ENCODE peak calls at places on chromosomes 12 and 14, in seven cellular contexts. W is SK-N-SH, D is H1, X is HCT116, B is GM12878, V is K562, K is HepG2. L is an unnamed sample.

GRCh38 chr12:45327823-45328383 is 112.0 kb downstream of the ANO6 start:
- DNase-seq in K (no peak), X (no peak), B (no peak), D (no peak), V (no peak), W (no peak), L (no peak)

GRCh38 chr12:30930238-30931010 is 3.9 kb downstream of the TSPAN11 start:
- DNase-seq in B (no peak), K (no peak), W (no peak), V (no peak), X (no peak), D (no peak), L (no peak)

GRCh38 chr12:130044991-130045621 is 117.2 kb upstream of the FZD10 start:
- DNase-seq in D (peak; percentile 66), X (no peak), K (peak; percentile 75), W (no peak), B (no peak), V (no peak), L (no peak)

GRCh38 chr14:78202976-78203375 is 32.8 kb downstream of the NRXN3 start:
- DNase-seq in X (no peak), D (no peak), B (no peak), V (no peak), K (no peak), W (peak; percentile 17), L (no peak)

GRCh38 chr12:119412811-119413794 is 78.6 kb downstream of the CCDC60 start:
- DNase-seq in K (peak; percentile 43), X (peak; percentile 56), D (peak; percentile 91), W (peak; percentile 70), B (no peak), V (peak; percentile 73), L (peak; percentile 59)

GRCh38 chr14:69501362-69501964 is 16.9 kb downstream of the PLEKHD1 start:
- DNase-seq in W (peak; percentile 57), D (no peak), K (no peak), X (no peak), B (no peak), V (no peak), L (no peak)

GRCh38 chr12:91381309-91381804 is 198.7 kb upstream of the DCN start:
- DNase-seq in V (no peak), K (no peak), B (peak; percentile 20), W (peak; percentile 63), D (peak; percentile 66), X (no peak), L (peak; percentile 44)

GRCh38 chr14:55373784-55374725 is 37.6 kb downstream of the ATG14 start:
- DNase-seq in X (peak; percentile 40), W (no peak), B (peak; percentile 20), D (no peak), V (no peak), K (no peak), L (no peak)

GRCh38 chr12:53941187-53941586 is 2.6 kb downstream of the HOXC13 start:
- DNase-seq in V (no peak), W (no peak), X (no peak), B (no peak), D (peak; percentile 19), K (no peak), L (no peak)

GRCh38 chr14:24514209-24514608 is 6.1 kb upstream of the CMA1 start:
- DNase-seq in X (no peak), K (no peak), B (no peak), D (no peak), W (no peak), V (no peak), L (no peak)

GRCh38 chr12:12779529-12779928 is 5.9 kb upstream of the APOLD1 start:
- DNase-seq in V (no peak), B (no peak), X (no peak), K (peak; percentile 59), D (no peak), W (no peak), L (no peak)

GRCh38 chr12:11633968-11634367 is 15.5 kb upstream of the ETV6 start:
- DNase-seq in B (no peak), X (no peak), V (no peak), K (peak; percentile 59), W (no peak), D (peak; percentile 11), L (no peak)
- TF ChIP-seq JUND in B (no peak), X (no peak), V (no peak), K (no peak), W (peak; percentile 61), D (no peak), L (no peak)

GRCh38 chr12:75943730-75944096 is 87.9 kb downstream of the PHLDA1 start:
- DNase-seq in K (peak; percentile 74), X (no peak), D (no peak), B (no peak), V (no peak), W (no peak), L (peak; percentile 34)
- TF ChIP-seq JUND in K (no peak), X (no peak), D (no peak), B (no peak), V (no peak), W (no peak), L (no peak)

DNA sequence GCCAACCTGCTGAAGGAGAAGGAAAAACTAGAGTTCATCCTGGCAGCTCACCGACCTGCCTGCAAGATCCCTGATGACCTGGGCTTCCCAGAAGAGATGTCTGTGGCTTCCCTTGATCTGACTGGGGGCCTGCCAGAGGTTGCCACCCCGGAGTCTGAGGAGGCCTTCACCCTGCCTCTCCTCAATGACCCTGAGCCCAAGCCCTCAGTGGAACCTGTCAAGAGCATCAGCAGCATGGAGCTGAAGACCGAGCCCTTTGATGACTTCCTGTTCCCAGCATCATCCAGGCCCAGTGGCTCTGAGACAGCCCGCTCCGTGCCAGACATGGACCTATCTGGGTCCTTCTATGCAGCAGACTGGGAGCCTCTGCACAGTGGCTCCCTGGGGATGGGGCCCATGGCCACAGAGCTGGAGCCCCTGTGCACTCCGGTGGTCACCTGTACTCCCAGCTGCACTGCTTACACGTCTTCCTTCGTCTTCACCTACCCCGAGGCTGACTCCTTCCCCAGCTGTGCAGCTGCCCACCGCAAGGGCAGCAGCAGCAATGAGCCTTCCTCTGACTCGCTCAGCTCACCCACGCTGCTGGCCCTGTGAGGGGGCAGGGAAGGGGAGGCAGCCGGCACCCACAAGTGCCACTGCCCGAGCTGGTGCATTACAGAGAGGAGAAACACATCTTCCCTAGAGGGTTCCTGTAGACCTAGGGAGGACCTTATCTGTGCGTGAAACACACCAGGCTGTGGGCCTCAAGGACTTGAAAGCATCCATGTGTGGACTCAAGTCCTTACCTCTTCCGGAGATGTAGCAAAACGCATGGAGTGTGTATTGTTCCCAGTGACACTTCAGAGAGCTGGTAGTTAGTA is 2.4 kb downstream of the FOS start:
- DNase-seq in B (no peak), K (no peak), D (no peak), W (no peak), V (no peak), X (no peak), L (no peak)
- TF ChIP-seq JUND in B (no peak), K (no peak), D (no peak), W (no peak), V (no peak), X (no peak), L (no peak)

GRCh38 chr12:66070378-66071120 is 60.0 kb downstream of the LLPH start:
- DNase-seq in X (no peak), K (no peak), B (no peak), W (no peak), D (no peak), V (no peak), L (no peak)
- TF ChIP-seq JUND in X (no peak), K (no peak), B (no peak), W (no peak), D (no peak), V (no peak), L (no peak)

DNA sequence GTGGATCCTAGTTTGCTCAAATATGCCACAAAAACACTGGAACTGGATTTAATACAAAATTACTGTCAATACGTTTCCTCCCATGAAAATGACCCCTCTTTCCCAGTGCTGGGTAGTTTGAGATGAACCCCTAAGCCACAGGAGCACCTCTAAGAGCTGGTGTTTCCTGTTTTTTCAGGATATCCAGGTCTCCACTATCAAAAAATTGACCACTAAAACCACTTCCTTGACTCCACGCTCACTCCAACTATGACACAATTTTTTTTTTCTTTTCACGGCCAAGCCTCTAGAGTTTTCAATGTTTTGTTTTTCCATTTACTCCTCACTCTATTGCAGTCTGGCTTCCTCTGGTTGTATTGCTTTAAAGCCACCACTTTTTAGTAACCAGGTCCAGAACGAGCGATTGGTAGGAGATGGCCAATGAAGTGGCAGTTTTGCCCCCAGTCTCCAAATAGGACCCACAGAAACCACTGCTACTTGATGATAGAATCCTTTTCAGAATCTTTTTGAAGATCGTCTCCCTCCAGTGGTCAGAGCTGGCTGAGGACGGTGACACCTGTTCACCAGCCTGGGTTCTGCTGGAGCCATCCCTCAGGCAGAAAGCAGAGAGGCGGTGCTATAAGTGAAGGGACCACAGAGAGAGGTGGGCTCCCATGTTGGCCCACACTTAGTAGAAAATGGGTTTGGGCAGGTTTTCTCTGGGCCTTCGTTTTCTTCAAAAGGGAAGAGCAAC is 454.4 kb downstream of the VRK1 start:
- DNase-seq in D (peak; percentile 49), K (no peak), X (no peak), W (no peak), V (no peak), B (no peak), L (no peak)
- TF ChIP-seq JUND in D (no peak), K (no peak), X (no peak), W (no peak), V (no peak), B (no peak), L (no peak)

DNA sequence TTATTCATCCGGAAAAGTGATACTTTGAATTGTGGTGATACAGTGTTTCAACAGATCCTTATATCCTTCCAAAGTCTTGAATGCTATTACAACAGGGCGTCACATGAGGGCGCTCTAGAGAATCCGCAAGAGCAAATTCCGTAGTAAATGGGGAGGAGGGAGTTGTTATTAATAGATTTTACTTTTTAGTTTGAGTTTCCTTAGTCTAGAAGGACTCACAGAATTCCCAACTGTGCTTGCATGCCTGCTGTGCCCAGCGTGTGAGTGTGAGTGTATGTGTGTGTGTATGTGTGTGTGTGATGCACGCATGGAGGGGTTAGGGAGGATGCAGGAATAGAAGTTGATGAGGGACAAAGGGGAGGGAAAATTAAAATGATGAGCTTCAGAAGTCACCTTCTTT is 375.3 kb downstream of the C12orf75 start:
- DNase-seq in D (peak; percentile 78), K (peak; percentile 36), W (peak; percentile 27), V (peak; percentile 25), B (no peak), X (peak; percentile 33), L (no peak)
- TF ChIP-seq JUND in D (no peak), K (no peak), W (no peak), V (no peak), B (no peak), X (no peak), L (no peak)

DNA sequence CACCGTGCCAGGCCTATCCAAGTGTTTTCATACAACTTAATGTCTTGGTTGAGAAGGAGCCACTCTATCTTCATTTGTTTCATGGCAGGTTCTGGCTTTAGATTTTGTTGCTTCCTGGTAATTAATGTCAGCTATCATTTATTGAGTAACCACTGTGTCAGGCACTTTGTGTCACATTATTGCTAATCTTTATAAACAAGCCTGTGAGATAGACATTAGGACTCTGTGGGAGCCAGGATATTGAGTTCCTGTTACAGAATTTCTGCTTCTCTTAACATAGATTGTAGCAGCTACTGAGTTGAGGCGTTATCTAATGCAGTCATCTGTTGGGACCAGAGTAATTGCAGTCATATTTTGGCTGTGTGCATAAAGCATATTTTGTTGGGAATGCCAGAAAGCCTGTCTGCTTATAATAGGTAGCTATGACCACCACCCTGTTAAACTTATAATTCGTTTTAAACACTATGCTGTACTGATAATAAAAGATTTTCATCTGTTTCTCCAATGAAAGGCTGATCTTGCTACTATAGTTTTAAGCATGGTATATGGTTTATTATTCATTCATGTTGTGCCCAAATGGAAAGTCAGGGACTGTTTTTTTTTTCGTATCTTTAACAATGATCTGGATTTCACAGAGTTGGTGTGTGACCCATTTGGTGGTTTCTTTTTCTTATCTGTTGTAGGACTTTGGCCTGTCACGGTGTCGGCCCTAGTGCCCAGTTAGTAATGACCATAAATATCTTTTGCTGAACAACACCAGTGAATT is 432.6 kb downstream of the PCNX1 start:
- DNase-seq in B (no peak), V (peak; percentile 30), K (peak; percentile 54), D (no peak), X (no peak), W (peak; percentile 58), L (no peak)
- TF ChIP-seq JUND in B (no peak), V (peak; percentile 28), K (no peak), D (no peak), X (no peak), W (no peak), L (no peak)

L was measured in T47D.